ENCODE peak calls at places on chromosome 16, in seven cellular contexts. S is A549, L is K562, R is HCT116, I is SK-N-SH, T is HepG2, Y is GM12878. H is an unnamed sample. For H3K9me3 and H3K4me1, the result is how much of the 10 kb centered on the place peaks cover.

GRCh38 chr16:89347807-89348206 is 130.3 kb downstream of the ZNF778 start:
- DNase-seq in S (no peak), Y (no peak), I (no peak), R (no peak), T (no peak), L (no peak), H (no peak)

GRCh38 chr16:4316732-4317461 is 1.0 kb downstream of the GLIS2 start:
- DNase-seq in I (peak), S (peak), R (no peak), T (no peak), Y (no peak), L (no peak), H (no peak)

GRCh38 chr16:88341551-88342290 is 41.0 kb upstream of the ZNF469 start:
- DNase-seq in T (no peak), S (no peak), I (no peak), L (no peak), R (no peak), Y (no peak), H (no peak)

GRCh38 chr16:68417711-68418301 is 30.5 kb downstream of the SMPD3 start:
- DNase-seq in Y (peak), I (no peak), L (no peak), R (no peak), T (no peak), S (no peak), H (no peak)

GRCh38 chr16:87461466-87461975 is 31.3 kb downstream of the ZCCHC14 start:
- DNase-seq in I (no peak), Y (no peak), T (peak), S (peak), L (peak), R (peak), H (peak)

GRCh38 chr16:53131363-53132071 is 76.7 kb downstream of the CHD9 start:
- DNase-seq in L (peak), T (peak), S (peak), I (peak), Y (no peak), R (no peak), H (no peak)

GRCh38 chr16:84950906-84951305 is 60.4 kb downstream of the ZDHHC7 start:
- DNase-seq in R (no peak), S (peak), Y (no peak), L (peak), T (peak), I (peak), H (no peak)

GRCh38 chr16:54289242-54290051 is 2.9 kb upstream of the IRX3 start:
- DNase-seq in Y (no peak), T (no peak), S (no peak), L (no peak), R (no peak), I (no peak), H (no peak)

GRCh38 chr16:64234200-64234599 is 887.7 kb downstream of the CDH11 start:
- DNase-seq in I (no peak), S (no peak), T (no peak), Y (no peak), R (no peak), L (no peak), H (no peak)

GRCh38 chr16:76487411-76488064 is 210.3 kb downstream of the CNTNAP4 start:
- DNase-seq in R (no peak), I (peak), Y (no peak), T (no peak), S (no peak), L (no peak), H (no peak)

GRCh38 chr16:1938316-1938715 is 4.7 kb downstream of the MSRB1 start:
- DNase-seq in R (no peak), I (no peak), T (no peak), L (no peak), Y (no peak), S (no peak), H (no peak)

GRCh38 chr16:4908854-4909401 is 28.0 kb downstream of the PPL start:
- DNase-seq in T (no peak), I (no peak), L (no peak), S (no peak), R (no peak), Y (no peak), H (no peak)

GRCh38 chr16:3086596-3087242 is 12.4 kb downstream of the ZSCAN10 start:
- DNase-seq in L (peak), S (no peak), I (no peak), T (peak), Y (no peak), R (no peak), H (no peak)

GRCh38 chr16:2285731-2286191 is 17.8 kb upstream of the RNPS1 start:
- DNase-seq in R (no peak), L (no peak), S (no peak), I (no peak), T (no peak), Y (no peak), H (no peak)

GRCh38 chr16:35510701-35511100 is 2051.3 kb downstream of the TP53TG3F start:
- DNase-seq in T (no peak), L (no peak), R (no peak), Y (no peak), S (no peak), I (no peak), H (no peak)

GRCh38 chr16:35506898-35507194 is 2047.4 kb downstream of the TP53TG3F start:
- DNase-seq in I (peak), R (no peak), T (no peak), L (no peak), Y (no peak), S (no peak), H (no peak)

GRCh38 chr16:35506018-35506897 is 2046.8 kb downstream of the TP53TG3F start:
- DNase-seq in S (peak), I (peak), T (no peak), R (no peak), Y (no peak), L (peak), H (no peak)
- H3K9me3 ChIP-seq in S (under half), I (under half), T (half or more), R (under half), Y (under half), L (under half), H (under half)

DNA sequence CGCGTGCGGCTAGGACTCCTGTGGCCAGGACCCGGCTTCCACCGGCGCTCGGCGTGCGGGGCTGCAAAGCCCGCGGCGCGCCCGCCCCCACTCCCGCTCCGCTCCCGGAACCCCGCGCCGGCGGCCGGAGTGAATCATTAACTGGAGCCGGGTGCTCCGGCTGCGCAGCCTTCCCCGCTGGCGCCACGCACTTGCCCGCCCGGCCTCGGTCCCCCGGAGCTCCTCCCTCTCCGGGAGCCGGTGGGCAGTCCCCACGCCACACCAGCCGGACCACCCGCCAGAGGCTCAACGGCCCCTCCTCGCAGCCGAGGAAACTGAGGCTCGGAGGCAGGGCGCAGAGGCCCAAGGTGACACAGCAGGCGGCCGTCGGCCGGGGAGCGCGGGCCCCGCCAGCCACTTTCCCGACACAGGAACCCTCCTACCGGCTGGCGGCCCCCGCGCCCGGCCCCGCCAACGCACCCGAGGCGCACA is 580 bp downstream of the BCAR1 start:
- DNase-seq in T (peak), R (no peak), I (peak), L (peak), S (no peak), Y (no peak), H (no peak)
- TF ChIP-seq REST in T (no peak), R (no peak), I (peak), L (no peak), S (no peak), Y (no peak), H (no peak)

DNA sequence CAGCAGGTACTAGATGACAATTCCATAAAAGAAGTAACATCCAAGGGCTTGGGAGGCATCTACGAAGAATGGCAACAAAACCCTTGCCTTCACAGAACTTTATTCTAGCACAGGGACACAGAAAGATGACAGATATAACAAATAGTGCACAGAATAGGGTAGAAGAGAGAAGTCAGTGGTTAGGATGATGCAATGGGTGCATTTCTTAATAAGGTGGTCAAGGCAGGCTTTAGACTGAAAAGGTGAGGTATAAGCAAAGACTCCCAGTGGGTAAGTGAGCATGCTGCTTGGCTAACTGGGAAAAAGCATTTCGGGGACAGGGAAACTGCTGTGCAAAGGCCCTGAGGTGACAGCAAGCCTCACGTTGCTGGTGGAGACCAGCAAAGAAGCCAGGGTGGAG is 175.9 kb downstream of the XYLT1 start:
- DNase-seq in S (no peak), R (no peak), Y (no peak), T (no peak), I (no peak), L (no peak), H (no peak)
- H3K4me1 ChIP-seq in S (under half), R (under half), Y (under half), T (under half), I (under half), L (under half), H (under half)

DNA sequence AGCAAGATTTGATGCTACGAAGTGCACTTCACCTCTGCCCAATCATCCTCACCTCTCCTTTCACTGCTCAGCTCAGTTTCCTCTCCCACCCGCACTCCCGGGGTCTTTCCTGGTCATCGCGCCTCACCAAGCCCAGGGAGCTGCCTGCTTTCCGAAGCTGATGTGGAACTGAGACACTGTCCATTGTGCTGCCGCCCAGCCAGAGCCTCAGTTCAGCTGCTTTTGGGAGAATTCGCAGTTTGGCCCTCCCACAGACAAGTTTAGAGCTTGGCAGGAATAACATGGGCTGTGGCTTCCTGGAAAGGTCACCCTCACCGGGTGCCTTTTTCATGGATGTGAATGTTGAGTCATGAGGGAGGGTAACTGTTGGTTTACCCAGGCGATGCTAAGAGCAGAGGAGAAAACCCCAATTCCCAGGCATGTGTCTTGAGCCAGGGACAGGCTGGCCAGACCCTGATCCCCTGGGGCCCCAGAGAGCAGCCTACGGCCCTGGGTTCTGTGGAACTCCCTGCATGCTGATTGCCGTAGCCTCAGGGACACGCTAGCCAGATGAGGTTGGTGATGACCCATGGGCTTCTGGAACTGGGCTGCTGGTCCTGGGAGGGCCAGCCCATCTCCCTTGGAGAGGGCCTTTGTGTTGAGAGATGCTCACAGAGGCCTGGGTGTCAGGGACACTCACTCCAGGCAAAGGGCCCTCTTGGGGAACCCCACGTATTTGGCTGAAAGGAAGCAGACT is 1687.5 kb downstream of the TP53TG3F start:
- DNase-seq in L (no peak), T (no peak), I (no peak), S (no peak), R (no peak), Y (no peak), H (no peak)
- H3K9me3 ChIP-seq in L (under half), T (half or more), I (under half), S (under half), R (under half), Y (under half), H (under half)

H was measured in Panc1.